ENCODE peak calls at places on chromosomes 16 and 17, in seven cellular contexts. Y is foreskin keratinocyte, G is Calu3, K is GM19239, U is NCI-H510A treated with DMSO at 0.1 percent for 48 hours, Z is ureter, T is HEK293T. E is an unnamed sample.

GRCh38 chr17:57584050-57584551 is 161.0 kb downstream of the CCDC182 start:
- DNase-seq in G (no peak), K (no peak), T (no peak), U (no peak), Y (no peak), Z (no peak), E (no peak)

GRCh38 chr16:72098936-72099335 is 5.3 kb downstream of the DHX38 start:
- DNase-seq in K (no peak), G (no peak), T (no peak), U (no peak), Z (no peak), Y (no peak), E (no peak)

GRCh38 chr17:32504166-32504990 is 17.6 kb downstream of the CDK5R1 start:
- DNase-seq in G (peak), K (no peak), U (no peak), Z (no peak), Y (no peak), T (no peak), E (no peak)

GRCh38 chr16:8686031-8686621 is 11.7 kb downstream of the ABAT start:
- DNase-seq in U (peak), Y (peak), K (no peak), G (no peak), Z (no peak), T (no peak), E (no peak)

GRCh38 chr17:7017827-7018200 is 5.0 kb upstream of the BCL6B start:
- DNase-seq in U (no peak), K (no peak), G (no peak), Y (no peak), T (no peak), Z (no peak), E (no peak)

GRCh38 chr17:82216301-82217119 is 3.9 kb upstream of the CCDC57 start:
- DNase-seq in U (no peak), T (no peak), Z (peak), Y (peak), K (peak), G (peak), E (no peak)

GRCh38 chr17:19579192-19579668 is 45.6 kb downstream of the SLC47A1 start:
- DNase-seq in G (no peak), Z (no peak), Y (no peak), K (no peak), U (no peak), T (no peak), E (no peak)

GRCh38 chr17:70772761-70773160 is 603.4 kb downstream of the KCNJ2 start:
- DNase-seq in T (no peak), U (no peak), Y (no peak), G (no peak), Z (no peak), K (no peak), E (no peak)

GRCh38 chr16:83717308-83717707 is 90.5 kb upstream of the HSBP1 start:
- DNase-seq in K (no peak), Y (no peak), U (no peak), T (peak), Z (no peak), G (no peak), E (no peak)

GRCh38 chr16:743794-744500 is 3.1 kb upstream of the CIAO3 start:
- DNase-seq in Z (no peak), Y (no peak), T (no peak), K (no peak), G (no peak), U (no peak), E (no peak)

GRCh38 chr16:5058476-5058875 is 7.3 kb downstream of the C16orf89 start:
- DNase-seq in G (no peak), Y (no peak), U (no peak), K (no peak), Z (no peak), T (peak), E (no peak)

GRCh38 chr17:73151888-73152633 is 12.7 kb upstream of the SSTR2 start:
- DNase-seq in Y (no peak), K (no peak), Z (no peak), G (no peak), U (no peak), T (no peak), E (no peak)

GRCh38 chr16:12586701-12587100 is 217.0 kb downstream of the CPPED1 start:
- DNase-seq in Z (no peak), G (no peak), Y (no peak), U (no peak), T (no peak), K (no peak), E (no peak)

E was measured in GM12891.